ENCODE peak calls at places on chromosome 12, in four cellular contexts. M is GM12878, J is HAP-1, F is neural progenitor cell. O is an unnamed sample.
A peak's percentile ranks its signal among the peaks of the same experiment; 100 is the strongest.

GRCh38 chr12:106791531-106791930 is 17.0 kb downstream of the RIC8B start:
- DNase-seq in M (no peak), J (no peak), F (no peak), O (no peak)

GRCh38 chr12:116174904-116175303 is 102.6 kb downstream of the MED13L start:
- DNase-seq in M (no peak), J (no peak), F (no peak), O (no peak)

GRCh38 chr12:95809000-95809680 is 18.6 kb upstream of the NTN4 start:
- DNase-seq in M (no peak), J (no peak), F (no peak), O (no peak)

GRCh38 chr12:51025182-51025747 is 919 bp downstream of the SLC11A2 start:
- DNase-seq in M (no peak), J (no peak), F (no peak), O (no peak)

GRCh38 chr12:80937391-80938238 is at the start of gene LIN7A:
- DNase-seq in M (no peak), J (peak; percentile 81), F (peak; percentile 73), O (peak; percentile 62)

GRCh38 chr12:12582193-12582881 is 19.7 kb upstream of the DUSP16 start:
- DNase-seq in M (peak; percentile 59), J (no peak), F (no peak), O (no peak)

GRCh38 chr12:118061011-118061875 is at the start of gene WSB2:
- DNase-seq in M (no peak), J (peak; percentile 70), F (peak; percentile 64), O (peak; percentile 80)

GRCh38 chr12:52147367-52147972 is 44.3 kb downstream of the KRT80 start:
- DNase-seq in M (no peak), J (no peak), F (no peak), O (peak; percentile 95)

GRCh38 chr12:116282371-116283286 is 5.1 kb upstream of the MED13L start:
- DNase-seq in M (no peak), J (no peak), F (peak; percentile 54), O (no peak)

GRCh38 chr12:62191747-62192485 is 68.3 kb upstream of the USP15 start:
- DNase-seq in M (no peak), J (peak; percentile 8), F (peak; percentile 55), O (peak; percentile 49)

GRCh38 chr12:108779998-108780688 is 48.8 kb upstream of the CORO1C start:
- DNase-seq in M (no peak), J (no peak), F (no peak), O (no peak)

GRCh38 chr12:125187780-125188741 is 122.8 kb downstream of the AACS start:
- DNase-seq in M (no peak), J (no peak), F (peak; percentile 65), O (no peak)

GRCh38 chr12:125228519-125229260 is 163.5 kb downstream of the AACS start:
- DNase-seq in M (no peak), J (no peak), F (no peak), O (no peak)

GRCh38 chr12:58596381-58596780 is 323.9 kb downstream of the LRIG3 start:
- DNase-seq in M (no peak), J (no peak), F (no peak), O (no peak)

GRCh38 chr12:23262670-23263069 is 637.7 kb downstream of the ETNK1 start:
- DNase-seq in M (no peak), J (no peak), F (no peak), O (no peak)

GRCh38 chr12:52164624-52165023 is 27.2 kb downstream of the KRT80 start:
- DNase-seq in M (no peak), J (no peak), F (no peak), O (no peak)

DNA sequence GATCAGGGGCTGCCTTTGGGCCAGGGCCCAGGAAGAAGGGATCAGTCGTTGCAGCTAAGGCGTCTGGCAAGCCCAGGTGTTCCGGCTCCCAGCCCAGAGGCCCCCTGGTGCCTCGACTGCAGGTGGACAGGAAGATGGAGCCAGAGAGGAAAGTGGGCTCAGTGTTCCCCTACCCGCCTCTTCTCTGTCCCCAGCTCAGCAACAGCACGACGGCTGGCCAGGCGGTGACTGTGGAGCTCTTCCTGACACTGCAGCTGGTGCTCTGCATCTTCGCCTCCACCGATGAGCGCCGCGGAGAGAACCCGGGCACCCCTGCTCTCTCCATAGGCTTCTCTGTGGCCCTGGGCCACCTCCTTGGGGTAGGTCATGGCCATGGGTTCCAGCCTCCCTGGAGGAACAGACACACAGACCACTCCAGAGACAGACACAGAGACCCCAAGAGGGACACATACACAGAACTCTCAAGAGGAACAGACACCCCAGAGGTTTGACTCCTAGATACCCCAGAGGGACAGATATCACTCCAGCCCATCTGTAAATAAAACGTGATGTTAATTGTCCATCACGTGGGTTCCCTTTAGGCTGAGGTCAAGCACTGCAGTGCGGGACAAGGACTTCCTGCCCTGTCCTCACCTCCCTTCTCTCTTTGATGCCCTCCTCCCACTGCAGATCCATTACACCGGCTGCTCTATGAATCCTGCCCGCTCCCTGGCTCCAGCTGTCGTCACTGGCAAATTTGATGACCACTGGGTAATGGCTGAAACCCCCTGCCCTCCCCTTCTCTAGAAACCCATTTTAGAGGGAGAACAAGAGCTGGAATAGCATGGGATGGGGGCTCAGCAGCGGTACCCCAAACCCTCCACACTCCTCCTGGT is 3.7 kb downstream of the AQP2 start:
- DNase-seq in M (no peak), J (no peak), F (no peak), O (peak; percentile 35)
- H3K27me3 ChIP-seq in M (peaks cover 19% of the 10 kb centered on the region), J (peaks cover 10% of the 10 kb centered on the region), F (peaks cover 45% of the 10 kb centered on the region), O (peaks cover 51% of the 10 kb centered on the region)

GRCh38 chr12:110557300-110557699 is 25.8 kb downstream of the PPTC7 start:
- DNase-seq in M (no peak), J (no peak), F (no peak), O (no peak)

GRCh38 chr12:110555509-110556406 is 27.4 kb downstream of the PPTC7 start:
- DNase-seq in M (no peak), J (no peak), F (no peak), O (no peak)

GRCh38 chr12:110554184-110554583 is 28.9 kb downstream of the PPTC7 start:
- DNase-seq in M (no peak), J (no peak), F (no peak), O (no peak)

GRCh38 chr12:110560048-110560447 is 23.1 kb downstream of the PPTC7 start:
- DNase-seq in M (no peak), J (no peak), F (no peak), O (no peak)

GRCh38 chr12:110556705-110557104 is 26.4 kb downstream of the PPTC7 start:
- DNase-seq in M (no peak), J (no peak), F (no peak), O (no peak)
- H3K4me1 ChIP-seq in M (peaks cover 6% of the 10 kb centered on the region), J (peaks cover 10% of the 10 kb centered on the region), F (no peaks in the 10 kb centered on the region), O (peaks cover 39% of the 10 kb centered on the region)

GRCh38 chr12:54144738-54145137 is 44.0 kb downstream of the SMUG1 start:
- DNase-seq in M (no peak), J (no peak), F (no peak), O (no peak)
- H3K27me3 ChIP-seq in M (no peaks in the 10 kb centered on the region), J (peaks cover 54% of the 10 kb centered on the region), F (peaks cover 100% of the 10 kb centered on the region), O (no peaks in the 10 kb centered on the region)

GRCh38 chr12:104501641-104502040 is 44.9 kb downstream of the CHST11 start:
- DNase-seq in M (no peak), J (no peak), F (no peak), O (no peak)

GRCh38 chr12:104505095-104505819 is 48.5 kb downstream of the CHST11 start:
- DNase-seq in M (peak; percentile 64), J (peak; percentile 16), F (no peak), O (no peak)

GRCh38 chr12:104504151-104504550 is 47.4 kb downstream of the CHST11 start:
- DNase-seq in M (no peak), J (no peak), F (no peak), O (no peak)

GRCh38 chr12:104502662-104503061 is 45.9 kb downstream of the CHST11 start:
- DNase-seq in M (no peak), J (no peak), F (no peak), O (no peak)

GRCh38 chr12:104503191-104503590 is 46.4 kb downstream of the CHST11 start:
- DNase-seq in M (no peak), J (no peak), F (no peak), O (no peak)
- H3K4me1 ChIP-seq in M (peaks cover 35% of the 10 kb centered on the region), J (peaks cover 14% of the 10 kb centered on the region), F (peaks cover 32% of the 10 kb centered on the region), O (peaks cover 15% of the 10 kb centered on the region)

DNA sequence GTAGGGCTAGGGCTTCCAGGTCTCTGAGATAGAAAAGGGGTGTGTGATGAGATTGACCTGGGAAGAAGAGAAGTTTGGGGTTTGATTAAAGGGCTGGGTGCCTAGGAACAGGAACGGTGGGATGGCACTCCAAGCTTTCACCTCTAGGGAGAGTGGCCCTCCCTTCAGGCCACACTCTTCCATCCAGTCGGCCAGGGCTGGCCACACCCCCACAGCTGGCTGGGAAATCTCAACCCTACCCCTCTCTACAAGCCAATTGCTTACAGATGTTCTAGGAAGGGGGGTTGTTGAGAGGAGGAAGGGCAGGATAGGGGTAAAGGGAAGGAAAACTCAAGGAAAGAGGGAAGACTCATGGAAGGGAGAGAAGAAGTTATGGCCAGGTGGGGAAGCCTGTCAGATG is 6.6 kb upstream of the ITGA5 start:
- DNase-seq in M (no peak), J (no peak), F (no peak), O (no peak)
- H3K27me3 ChIP-seq in M (peaks cover 11% of the 10 kb centered on the region), J (peaks cover 53% of the 10 kb centered on the region), F (no peaks in the 10 kb centered on the region), O (peaks cover 4% of the 10 kb centered on the region)

GRCh38 chr12:44851586-44851985 is 24.5 kb downstream of the NELL2 start:
- DNase-seq in M (no peak), J (no peak), F (no peak), O (no peak)
- H3K4me1 ChIP-seq in M (peaks cover 6% of the 10 kb centered on the region), J (no peaks in the 10 kb centered on the region), F (peaks cover 10% of the 10 kb centered on the region), O (no peaks in the 10 kb centered on the region)

GRCh38 chr12:3463927-3464326 is 27.1 kb upstream of the PRMT8 start:
- DNase-seq in M (no peak), J (peak; percentile 58), F (no peak), O (no peak)
- H3K27me3 ChIP-seq in M (no peaks in the 10 kb centered on the region), J (peaks cover 4% of the 10 kb centered on the region), F (no peaks in the 10 kb centered on the region), O (no peaks in the 10 kb centered on the region)

GRCh38 chr12:121128908-121129704 is 3.6 kb upstream of the P2RX7 start:
- DNase-seq in M (peak; percentile 99), J (peak; percentile 74), F (no peak), O (peak; percentile 89)
- H3K4me1 ChIP-seq in M (peaks cover 28% of the 10 kb centered on the region), J (no peaks in the 10 kb centered on the region), F (peaks cover 8% of the 10 kb centered on the region), O (peaks cover 50% of the 10 kb centered on the region)

GRCh38 chr12:55822228-55822627 is 4.4 kb downstream of the ORMDL2 start:
- DNase-seq in M (no peak), J (no peak), F (peak; percentile 28), O (no peak)
- H3K27me3 ChIP-seq in M (no peaks in the 10 kb centered on the region), J (no peaks in the 10 kb centered on the region), F (no peaks in the 10 kb centered on the region), O (no peaks in the 10 kb centered on the region)